ENCODE peak calls at places on chromosomes 13 and 19, in seven cellular contexts. M is Peyer's patch, L is IMR-90, U is lung, C is mucosa of descending colon, J is cardiac muscle cell, O is neural crest cell. B is an unnamed sample.

GRCh38 chr19:10946964-10947657 is 13.7 kb upstream of the SMARCA4 start:
- DNase-seq in M (no peak), L (peak; percentile 60), U (no peak), C (no peak), J (no peak), O (no peak), B (no peak)

GRCh38 chr13:49530452-49530851 is 34.7 kb downstream of the PHF11 start:
- DNase-seq in M (peak; percentile 44), L (no peak), U (no peak), C (no peak), J (no peak), O (no peak), B (no peak)

GRCh38 chr13:113348591-113348990 is 15.3 kb downstream of the GRTP1 start:
- DNase-seq in M (no peak), L (no peak), U (no peak), C (no peak), J (no peak), O (no peak), B (no peak)

GRCh38 chr19:29485293-29485692 is 40.5 kb upstream of the VSTM2B start:
- DNase-seq in M (no peak), L (no peak), U (peak; percentile 22), C (no peak), J (no peak), O (no peak), B (peak; percentile 16)

GRCh38 chr19:14775855-14776254 is 2.5 kb downstream of the ADGRE2 start:
- DNase-seq in M (peak; percentile 31), L (no peak), U (no peak), C (peak; percentile 28), J (no peak), O (no peak), B (peak; percentile 30)

GRCh38 chr13:113150545-113151365 is 7.7 kb upstream of the PROZ start:
- DNase-seq in M (no peak), L (no peak), U (no peak), C (no peak), J (no peak), O (no peak), B (no peak)

GRCh38 chr13:34031629-34032028 is 213.7 kb downstream of the RFC3 start:
- DNase-seq in M (no peak), L (no peak), U (no peak), C (no peak), J (no peak), O (no peak), B (no peak)

GRCh38 chr13:112670118-112670517 is 19.7 kb upstream of the ATP11A start:
- DNase-seq in M (no peak), L (no peak), U (no peak), C (no peak), J (no peak), O (no peak), B (peak; percentile 22)

GRCh38 chr19:12720851-12721655 is 2.7 kb downstream of the TNPO2 start:
- DNase-seq in M (no peak), L (no peak), U (no peak), C (peak; percentile 43), J (peak; percentile 8), O (no peak), B (no peak)

GRCh38 chr19:18156841-18157464 is 4.0 kb downstream of the PIK3R2 start:
- DNase-seq in M (no peak), L (peak; percentile 83), U (peak; percentile 88), C (peak; percentile 96), J (peak; percentile 62), O (no peak), B (peak; percentile 95)

GRCh38 chr13:112647256-112647655 is 42.6 kb upstream of the ATP11A start:
- DNase-seq in M (no peak), L (no peak), U (no peak), C (no peak), J (no peak), O (no peak), B (no peak)

GRCh38 chr19:1172353-1173159 is 1.5 kb downstream of the SBNO2 start:
- DNase-seq in M (peak; percentile 50), L (peak; percentile 48), U (no peak), C (peak; percentile 70), J (no peak), O (no peak), B (peak; percentile 63)

DNA sequence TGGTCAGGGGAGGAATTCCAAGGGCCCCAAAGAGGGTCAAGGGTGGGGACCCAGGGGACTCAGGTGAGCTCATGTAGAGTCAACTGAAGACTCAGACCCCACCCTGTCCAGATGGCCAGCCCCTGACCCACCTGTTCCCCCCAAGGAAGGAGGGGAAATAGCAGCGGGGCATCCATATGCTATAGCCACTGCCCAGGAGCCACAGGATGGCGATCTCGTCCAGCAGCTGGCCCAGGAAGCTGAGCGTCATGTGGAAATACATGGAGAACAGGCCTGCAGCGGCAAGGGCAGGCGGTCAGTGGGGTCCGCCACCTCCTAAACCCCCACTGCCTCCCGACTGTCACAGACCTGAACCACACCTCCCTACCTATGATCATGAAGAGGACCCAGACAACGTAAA is 21.4 kb downstream of the ACER1 start:
- DNase-seq in M (no peak), L (no peak), U (no peak), C (no peak), J (no peak), O (no peak), B (no peak)
- TF ChIP-seq CTCF in M (peak; percentile 15), L (no peak), U (no peak), C (no peak), J (peak; percentile 4), O (no peak), B (no peak)

GRCh38 chr13:53310786-53311185 is 282.2 kb downstream of the OLFM4 start:
- DNase-seq in M (no peak), L (no peak), U (no peak), C (no peak), J (no peak), O (no peak), B (no peak)

DNA sequence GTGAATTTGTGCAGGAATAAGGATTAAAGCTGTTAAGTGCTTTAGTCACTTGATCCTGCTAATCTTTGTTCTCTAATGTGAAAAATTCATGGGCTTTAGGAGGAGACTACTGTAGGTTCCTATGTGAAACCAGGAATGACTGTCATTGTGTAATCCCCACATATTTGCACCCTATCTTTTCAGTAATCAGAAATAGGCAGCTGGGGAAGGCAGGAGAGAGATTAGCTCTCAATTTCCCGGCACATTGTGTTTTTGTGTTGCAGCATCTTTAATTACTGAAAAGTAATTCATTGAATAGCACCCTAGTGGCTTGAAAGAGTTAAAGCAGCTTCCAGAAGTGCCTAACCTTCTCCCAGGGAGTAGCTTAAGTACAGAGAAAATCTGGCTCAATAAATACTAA is 282.9 kb downstream of the OLFM4 start:
- DNase-seq in M (no peak), L (no peak), U (no peak), C (no peak), J (no peak), O (no peak), B (no peak)
- TF ChIP-seq CTCF in M (no peak), L (no peak), U (no peak), C (no peak), J (no peak), O (peak; percentile 31), B (no peak)

GRCh38 chr13:29846475-29847256 is 3.8 kb downstream of the UBL3 start:
- DNase-seq in M (no peak), L (no peak), U (no peak), C (no peak), J (no peak), O (no peak), B (no peak)

GRCh38 chr13:29847501-29847983 is 2.9 kb downstream of the UBL3 start:
- DNase-seq in M (no peak), L (peak; percentile 64), U (no peak), C (no peak), J (peak; percentile 35), O (peak; percentile 12), B (no peak)

GRCh38 chr13:29844441-29844840 is 6.0 kb downstream of the UBL3 start:
- DNase-seq in M (no peak), L (peak; percentile 47), U (no peak), C (no peak), J (no peak), O (no peak), B (no peak)

GRCh38 chr13:29849071-29849541 is 1.3 kb downstream of the UBL3 start:
- DNase-seq in M (peak; percentile 34), L (peak; percentile 22), U (peak; percentile 46), C (peak; percentile 43), J (peak; percentile 35), O (no peak), B (no peak)

DNA sequence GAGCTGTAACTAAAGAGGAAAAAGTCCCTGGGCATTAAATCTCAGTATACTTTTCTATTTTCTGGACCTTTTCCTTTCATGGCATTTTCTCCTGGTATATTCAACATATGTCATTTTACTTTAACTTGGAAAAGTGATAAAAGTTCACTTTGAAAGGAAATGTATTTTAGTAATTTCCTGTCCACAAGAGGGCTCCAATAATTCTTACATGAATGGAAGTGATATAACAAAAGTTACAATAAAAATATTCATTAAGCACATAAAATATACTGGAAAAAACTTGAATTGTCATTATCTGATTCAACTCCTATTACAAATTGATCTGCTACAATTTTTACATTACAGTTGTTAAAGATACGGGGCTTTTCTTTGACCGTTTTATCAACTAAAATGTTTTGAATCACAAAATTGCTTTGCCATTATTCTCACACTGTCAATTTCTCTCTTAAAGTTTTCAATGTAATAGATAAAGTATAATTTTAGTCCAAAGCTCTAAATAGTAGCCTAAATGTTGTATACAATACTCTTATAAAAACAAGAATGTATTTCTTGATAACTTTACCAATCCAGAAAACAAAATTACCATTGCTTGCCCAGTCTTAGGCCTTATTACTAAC is 4.9 kb downstream of the UBL3 start:
- DNase-seq in M (no peak), L (peak; percentile 32), U (no peak), C (no peak), J (no peak), O (no peak), B (no peak)
- TF ChIP-seq CTCF in M (peak; percentile 57), L (peak; percentile 47), U (no peak), C (no peak), J (peak; percentile 38), O (peak; percentile 63), B (no peak)

GRCh38 chr19:41793414-41793727 is 3.0 kb upstream of the CEACAM3 start:
- DNase-seq in M (no peak), L (no peak), U (no peak), C (no peak), J (no peak), O (no peak), B (no peak)

GRCh38 chr19:41796362-41796761 is at the start of gene CEACAM3:
- DNase-seq in M (no peak), L (no peak), U (no peak), C (no peak), J (no peak), O (no peak), B (no peak)

GRCh38 chr19:41795031-41795461 is 1.3 kb upstream of the CEACAM3 start:
- DNase-seq in M (peak; percentile 69), L (peak; percentile 16), U (peak; percentile 70), C (no peak), J (peak; percentile 3), O (peak; percentile 48), B (peak; percentile 65)

GRCh38 chr19:41792513-41793413 is 3.6 kb upstream of the CEACAM3 start:
- DNase-seq in M (peak; percentile 42), L (peak; percentile 36), U (peak; percentile 68), C (peak; percentile 73), J (peak; percentile 11), O (peak; percentile 25), B (peak; percentile 61)
- TF ChIP-seq CTCF in M (peak; percentile 56), L (peak; percentile 56), U (peak; percentile 25), C (peak; percentile 50), J (peak; percentile 73), O (peak; percentile 75), B (no peak)

GRCh38 chr19:2337329-2337707 is 8.8 kb downstream of the SPPL2B start:
- DNase-seq in M (no peak), L (peak; percentile 43), U (no peak), C (no peak), J (peak; percentile 45), O (peak; percentile 69), B (no peak)
- TF ChIP-seq CTCF in M (no peak), L (peak; percentile 5), U (no peak), C (no peak), J (peak; percentile 22), O (peak; percentile 58), B (no peak)

B was measured in stomach.